ENCODE peak calls at places on chromosomes 4 and X, in ten cellular contexts. H is PC-9, M is lower lobe of right lung, F is HCT116, W is heart left ventricle, Z is lung, L is A673, P is astrocyte, X is left ventricle myocardium inferior, O is uterus. E is an unnamed sample. For H3K4me1, the result is how much of the 10 kb centered on the place peaks cover.

GRCh38 chrX:153907456-153907855 is 3.0 kb downstream of the AVPR2 start:
- DNase-seq in Z (no peak), M (no peak), F (no peak), L (no peak), H (no peak), O (no peak), X (no peak), W (no peak), P (no peak), E (no peak)

GRCh38 chr4:189374176-189374575 is 566.5 kb upstream of the FRG1 start:
- DNase-seq in W (no peak), X (no peak), O (no peak), M (no peak), L (peak), P (no peak), Z (no peak), H (no peak), F (no peak), E (no peak)

GRCh38 chr4:118589471-118590055 is 95.6 kb upstream of the METTL14 start:
- DNase-seq in P (no peak), W (no peak), M (no peak), X (no peak), F (no peak), H (no peak), O (no peak), L (no peak), Z (no peak), E (no peak)

GRCh38 chr4:47654972-47655693 is 170.1 kb downstream of the ATP10D start:
- DNase-seq in O (no peak), Z (no peak), W (no peak), X (no peak), M (no peak), H (no peak), L (no peak), F (no peak), P (no peak), E (no peak)

GRCh38 chr4:81504685-81505598 is 33.2 kb upstream of the RASGEF1B start:
- DNase-seq in P (no peak), W (peak), X (peak), O (peak), L (no peak), F (no peak), H (no peak), M (peak), Z (peak), E (peak)

GRCh38 chr4:1415681-1415981 is 9.4 kb upstream of the NKX1-1 start:
- DNase-seq in W (peak), L (no peak), X (no peak), F (no peak), M (no peak), P (no peak), Z (no peak), H (no peak), O (no peak), E (no peak)

GRCh38 chr4:24850669-24851068 is 55.3 kb downstream of the SOD3 start:
- DNase-seq in L (no peak), W (no peak), P (peak), O (peak), X (no peak), F (no peak), M (no peak), H (peak), Z (no peak), E (no peak)

GRCh38 chr4:42306221-42307109 is 90.8 kb upstream of the SHISA3 start:
- DNase-seq in M (no peak), L (no peak), O (no peak), W (no peak), F (no peak), H (no peak), P (no peak), Z (no peak), X (peak), E (no peak)

GRCh38 chr4:156977435-156978160 is 6.0 kb upstream of the PDGFC start:
- DNase-seq in X (no peak), W (no peak), H (no peak), F (no peak), P (peak), Z (no peak), L (no peak), O (no peak), M (no peak), E (no peak)

GRCh38 chr4:125368161-125368560 is 53.4 kb downstream of the FAT4 start:
- DNase-seq in F (no peak), M (no peak), W (no peak), X (no peak), O (no peak), H (no peak), P (peak), L (peak), Z (no peak), E (no peak)

GRCh38 chrX:39762266-39762841 is 335.4 kb downstream of the BCOR start:
- DNase-seq in L (no peak), X (no peak), O (no peak), P (peak), F (no peak), M (no peak), W (no peak), Z (no peak), H (no peak), E (no peak)

GRCh38 chr4:180751009-180751408 is 1492.2 kb upstream of the TENM3 start:
- DNase-seq in F (no peak), W (no peak), H (no peak), L (no peak), M (no peak), X (no peak), P (peak), O (no peak), Z (no peak), E (no peak)

GRCh38 chr4:81378398-81378797 is 93.3 kb downstream of the RASGEF1B start:
- DNase-seq in F (no peak), O (no peak), P (no peak), Z (no peak), H (no peak), X (no peak), W (no peak), L (no peak), M (no peak), E (no peak)

GRCh38 chrX:47958943-47959342 is 44.8 kb downstream of the ZNF182 start:
- DNase-seq in P (no peak), X (no peak), O (no peak), W (no peak), F (no peak), H (no peak), L (peak), M (no peak), Z (no peak), E (no peak)

GRCh38 chrX:78124304-78124703 is 15.1 kb downstream of the TAF9B start:
- DNase-seq in O (no peak), W (no peak), H (no peak), X (no peak), M (no peak), P (no peak), L (peak), F (no peak), Z (no peak), E (no peak)

GRCh38 chr4:114072781-114073180 is 93.3 kb upstream of the ARSJ start:
- DNase-seq in L (no peak), O (no peak), M (no peak), W (no peak), F (no peak), P (peak), Z (no peak), H (no peak), X (no peak), E (no peak)

GRCh38 chr4:170875868-170876267 is 786.1 kb upstream of the AADAT start:
- DNase-seq in H (no peak), P (no peak), M (no peak), Z (no peak), W (no peak), L (peak), X (no peak), F (peak), O (no peak), E (no peak)

GRCh38 chr4:139419388-139419914 is 34.5 kb upstream of the RAB33B start:
- DNase-seq in F (no peak), O (peak), M (no peak), X (peak), H (no peak), W (no peak), Z (peak), L (peak), P (peak), E (no peak)

GRCh38 chr4:126583509-126583908 is 1049.2 kb upstream of the INTU start:
- DNase-seq in W (no peak), O (no peak), Z (no peak), P (no peak), F (peak), H (no peak), X (no peak), M (no peak), L (peak), E (no peak)

GRCh38 chrX:13094374-13094773 is 50.0 kb upstream of the FAM9C start:
- DNase-seq in L (no peak), M (no peak), F (no peak), H (no peak), Z (no peak), P (no peak), O (no peak), W (no peak), X (no peak), E (no peak)

GRCh38 chrX:13091111-13091765 is 46.8 kb upstream of the FAM9C start:
- DNase-seq in H (no peak), F (no peak), M (no peak), X (no peak), O (no peak), P (no peak), Z (no peak), L (no peak), W (no peak), E (no peak)

GRCh38 chrX:13093489-13094140 is 49.2 kb upstream of the FAM9C start:
- DNase-seq in P (no peak), W (no peak), O (no peak), X (no peak), L (no peak), H (no peak), M (no peak), F (no peak), Z (no peak), E (no peak)

GRCh38 chrX:13090261-13091110 is 46.1 kb upstream of the FAM9C start:
- DNase-seq in M (no peak), H (no peak), W (no peak), O (no peak), Z (no peak), F (no peak), L (no peak), X (no peak), P (no peak), E (no peak)

GRCh38 chrX:13092455-13092941 is 48.1 kb upstream of the FAM9C start:
- DNase-seq in L (no peak), M (peak), W (no peak), F (no peak), X (no peak), O (no peak), Z (no peak), H (peak), P (no peak), E (peak)
- H3K4me1 ChIP-seq in L (under half), M (under half), W (under half), F (under half), X (under half), O (under half), Z (under half), H (under half), P (under half), E (under half)

DNA sequence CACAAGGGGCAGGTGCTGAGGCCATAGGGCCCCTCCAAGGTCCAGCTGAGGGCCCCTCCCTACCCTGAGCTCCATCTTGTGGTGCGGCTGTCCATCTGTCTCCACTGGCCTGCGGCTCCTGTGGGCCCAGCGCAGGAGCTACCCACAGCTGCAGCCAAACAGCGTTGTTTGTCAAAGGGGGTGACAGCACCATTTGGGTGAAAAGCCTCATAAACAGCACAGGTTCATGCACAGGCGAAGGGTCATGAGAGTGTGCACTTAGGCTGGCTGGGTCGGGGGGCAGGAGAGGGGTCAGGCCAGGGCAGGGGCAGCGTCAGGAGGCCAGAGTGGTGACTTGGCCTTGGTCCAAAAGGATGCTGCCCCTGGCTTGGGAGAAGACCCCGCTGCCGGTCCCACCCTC is 32.3 kb downstream of the BLOC1S4 start:
- DNase-seq in L (no peak), H (no peak), P (no peak), F (no peak), X (no peak), W (no peak), M (peak), Z (no peak), O (no peak), E (peak)
- H3K4me1 ChIP-seq in L (under half), H (half or more), P (under half), F (half or more), X (under half), W (under half), M (under half), Z (under half), O (under half), E (under half)

GRCh38 chr4:2694691-2695090 is 61.4 kb downstream of the TNIP2 start:
- DNase-seq in F (no peak), W (no peak), H (no peak), L (no peak), P (peak), Z (no peak), M (no peak), O (no peak), X (no peak), E (no peak)
- H3K4me1 ChIP-seq in F (under half), W (under half), H (under half), L (under half), P (under half), Z (under half), M (under half), O (under half), X (under half), E (under half)

DNA sequence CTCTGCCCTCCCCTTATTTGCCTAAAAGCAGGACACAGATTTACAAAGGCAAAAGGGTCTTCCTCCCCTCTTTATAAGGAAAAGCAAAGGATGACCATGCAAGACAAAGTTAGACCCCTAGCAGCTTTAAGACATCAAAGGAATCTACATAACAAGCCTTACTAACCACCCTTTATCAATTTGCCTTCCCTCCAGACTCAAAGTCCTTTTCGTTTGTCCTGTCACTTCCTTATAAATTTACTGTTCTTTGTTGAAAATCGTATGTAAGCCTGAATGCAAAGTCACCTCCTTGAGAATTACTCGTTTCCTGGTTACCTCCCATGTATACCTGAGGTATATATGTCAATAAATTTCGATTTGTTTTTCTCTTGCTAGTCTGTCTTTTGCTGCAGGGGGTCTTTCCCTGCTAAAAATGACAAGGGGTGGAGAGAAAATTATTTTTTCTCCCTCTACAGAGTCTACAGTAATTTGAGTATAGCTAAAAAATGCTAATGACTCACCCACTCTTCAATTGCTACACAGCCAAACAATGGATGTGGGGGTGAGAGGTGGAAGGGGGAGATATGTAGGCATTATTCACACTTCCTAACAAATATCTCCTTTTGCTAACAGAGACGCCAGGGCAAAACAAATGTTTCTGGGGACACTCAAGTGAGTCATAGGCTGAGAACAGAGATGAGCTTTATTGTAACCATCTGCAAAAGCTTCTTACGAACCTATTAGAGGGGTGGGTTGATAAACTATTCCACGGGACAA is 13.2 kb downstream of the SCD5 start:
- DNase-seq in Z (no peak), P (peak), O (no peak), W (no peak), X (no peak), L (peak), H (peak), F (peak), M (no peak), E (no peak)
- H3K4me1 ChIP-seq in Z (under half), P (under half), O (under half), W (under half), X (under half), L (under half), H (half or more), F (half or more), M (under half), E (under half)

GRCh38 chr4:137307806-137308205 is 224.5 kb downstream of the PCDH18 start:
- DNase-seq in F (no peak), W (no peak), H (no peak), L (no peak), Z (no peak), M (no peak), P (peak), X (no peak), O (peak), E (no peak)
- H3K4me1 ChIP-seq in F (under half), W (under half), H (under half), L (under half), Z (under half), M (under half), P (under half), X (under half), O (under half), E (under half)

DNA sequence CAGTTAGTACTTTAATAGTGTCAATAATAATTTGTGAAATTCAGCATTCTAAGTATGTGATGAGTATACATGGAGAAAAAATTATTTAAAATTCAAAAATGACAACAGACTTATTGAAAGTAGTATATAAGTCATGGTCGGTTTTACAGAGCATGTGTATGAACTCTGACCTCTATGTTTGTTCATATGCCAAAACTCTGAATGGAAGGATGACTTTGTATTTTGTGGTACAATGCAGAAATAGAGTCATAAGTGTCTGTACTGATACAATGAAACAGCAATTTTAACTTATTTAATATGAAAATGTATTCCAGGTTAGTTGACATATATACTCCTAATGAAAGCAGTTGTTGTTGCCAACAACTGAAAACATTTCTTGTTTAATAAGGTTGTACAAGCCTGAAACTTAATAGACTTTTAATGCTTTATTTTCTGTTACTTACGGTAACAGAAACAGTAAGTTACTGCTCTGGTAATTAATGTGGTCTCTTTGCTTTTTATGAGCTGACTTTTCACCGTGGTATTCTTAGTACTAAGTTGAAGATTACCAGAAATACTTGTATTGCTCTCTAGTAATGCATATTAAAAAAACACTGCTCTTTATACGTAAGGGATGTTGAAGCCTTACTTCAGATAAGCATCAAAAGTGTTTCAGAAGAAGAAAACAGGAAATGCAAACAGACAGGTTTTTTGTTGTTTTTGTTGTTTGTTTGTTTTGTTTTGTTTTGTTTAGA is 1.9 kb downstream of the UBE2K start:
- DNase-seq in M (no peak), L (peak), X (no peak), P (peak), O (no peak), H (peak), F (no peak), Z (no peak), W (no peak), E (no peak)
- H3K4me1 ChIP-seq in M (under half), L (under half), X (half or more), P (under half), O (under half), H (under half), F (under half), Z (under half), W (under half), E (under half)

GRCh38 chr4:65738134-65738533 is 67.8 kb upstream of the EPHA5 start:
- DNase-seq in M (no peak), X (no peak), P (no peak), L (no peak), O (no peak), H (no peak), W (no peak), F (no peak), Z (no peak), E (no peak)

DNA sequence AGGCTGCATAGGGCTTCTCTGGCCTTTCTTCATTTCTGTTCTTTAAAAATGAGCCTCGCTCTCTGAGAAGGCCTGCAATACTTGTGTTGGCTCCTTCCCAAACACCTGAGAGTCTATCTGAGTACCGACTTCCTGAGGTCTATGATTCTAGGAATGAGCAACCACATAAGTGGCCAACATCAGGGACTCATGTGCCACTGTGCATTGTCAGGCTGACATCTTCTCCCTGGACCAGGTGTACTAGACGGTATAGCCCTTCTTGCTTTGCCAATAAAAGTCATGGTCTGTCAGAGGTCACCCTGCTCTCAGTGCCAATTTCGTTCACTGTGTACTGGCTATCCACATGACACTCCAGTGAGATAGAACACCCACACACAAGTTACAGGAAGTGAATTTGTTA is 67.4 kb upstream of the EPHA5 start:
- DNase-seq in W (no peak), P (no peak), H (no peak), M (no peak), O (no peak), L (no peak), F (no peak), Z (no peak), X (no peak), E (no peak)
- H3K4me1 ChIP-seq in W (under half), P (under half), H (under half), M (under half), O (under half), L (under half), F (under half), Z (under half), X (under half), E (under half)

GRCh38 chr4:88811904-88812303 is 114.3 kb upstream of the NAP1L5 start:
- DNase-seq in X (no peak), W (no peak), F (no peak), M (no peak), Z (no peak), H (no peak), P (no peak), O (no peak), L (no peak), E (no peak)

GRCh38 chr4:88812420-88812819 is 114.8 kb upstream of the NAP1L5 start:
- DNase-seq in W (no peak), Z (no peak), X (no peak), H (no peak), L (no peak), F (no peak), O (no peak), M (no peak), P (no peak), E (no peak)

GRCh38 chr4:88807499-88807898 is 109.9 kb upstream of the NAP1L5 start:
- DNase-seq in L (no peak), M (no peak), O (no peak), F (no peak), P (peak), X (no peak), H (peak), Z (no peak), W (no peak), E (no peak)

GRCh38 chr4:88812976-88813375 is 115.3 kb upstream of the NAP1L5 start:
- DNase-seq in P (no peak), Z (no peak), W (no peak), F (no peak), M (no peak), O (no peak), X (no peak), H (no peak), L (no peak), E (no peak)

GRCh38 chr4:88809561-88810219 is 112.1 kb upstream of the NAP1L5 start:
- DNase-seq in Z (no peak), X (no peak), M (no peak), H (no peak), F (no peak), P (no peak), L (no peak), O (no peak), W (no peak), E (no peak)
- H3K4me1 ChIP-seq in Z (under half), X (half or more), M (under half), H (under half), F (under half), P (under half), L (under half), O (under half), W (under half), E (under half)

E was measured in aorta.